ENCODE peak calls at places on chromosome 4, in five cellular contexts. H is foreskin keratinocyte, B is lower leg skin, G is GM20000, S is GM10248. A is an unnamed sample.
A peak's percentile ranks its signal among the peaks of the same experiment; 100 is the strongest.

GRCh38 chr4:42655921-42656735 is 777 bp downstream of the ATP8A1 start:
- DNase-seq in H (no peak), B (peak; percentile 90), G (peak; percentile 64), S (peak; percentile 59), A (peak; percentile 60)

GRCh38 chr4:165131247-165131832 is 18.7 kb upstream of the TMEM192 start:
- DNase-seq in H (peak; percentile 42), B (peak; percentile 94), G (peak; percentile 73), S (peak; percentile 55), A (peak; percentile 73)

GRCh38 chr4:81844717-81845116 is 373.0 kb upstream of the RASGEF1B start:
- DNase-seq in H (peak; percentile 69), B (peak; percentile 94), G (peak; percentile 61), S (peak; percentile 53), A (peak; percentile 48)

GRCh38 chr4:105741548-105741947 is 33.0 kb downstream of the GSTCD start:
- DNase-seq in H (no peak), B (no peak), G (no peak), S (no peak), A (no peak)

GRCh38 chr4:26120098-26120795 is 200.6 kb upstream of the RBPJ start:
- DNase-seq in H (no peak), B (no peak), G (no peak), S (no peak), A (no peak)

GRCh38 chr4:75924309-75924708 is 16.5 kb downstream of the NAAA start:
- DNase-seq in H (no peak), B (no peak), G (no peak), S (no peak), A (no peak)

GRCh38 chr4:107719211-107719926 is 665 bp downstream of the PAPSS1 start:
- DNase-seq in H (peak; percentile 69), B (no peak), G (peak; percentile 26), S (peak; percentile 17), A (peak; percentile 13)

GRCh38 chr4:172858731-172859230 is 309.8 kb upstream of the GALNT7 start:
- DNase-seq in H (no peak), B (no peak), G (no peak), S (no peak), A (no peak)

GRCh38 chr4:120922390-120923200 is at the start of gene PRDM5:
- DNase-seq in H (peak; percentile 39), B (peak; percentile 88), G (peak; percentile 38), S (peak; percentile 28), A (peak; percentile 46)

GRCh38 chr4:6562931-6563901 is 11.8 kb upstream of the MAN2B2 start:
- DNase-seq in H (no peak), B (no peak), G (peak; percentile 49), S (no peak), A (peak; percentile 49)

GRCh38 chr4:108331905-108332632 is 163.3 kb upstream of the LEF1 start:
- DNase-seq in H (no peak), B (no peak), G (no peak), S (no peak), A (no peak)

DNA sequence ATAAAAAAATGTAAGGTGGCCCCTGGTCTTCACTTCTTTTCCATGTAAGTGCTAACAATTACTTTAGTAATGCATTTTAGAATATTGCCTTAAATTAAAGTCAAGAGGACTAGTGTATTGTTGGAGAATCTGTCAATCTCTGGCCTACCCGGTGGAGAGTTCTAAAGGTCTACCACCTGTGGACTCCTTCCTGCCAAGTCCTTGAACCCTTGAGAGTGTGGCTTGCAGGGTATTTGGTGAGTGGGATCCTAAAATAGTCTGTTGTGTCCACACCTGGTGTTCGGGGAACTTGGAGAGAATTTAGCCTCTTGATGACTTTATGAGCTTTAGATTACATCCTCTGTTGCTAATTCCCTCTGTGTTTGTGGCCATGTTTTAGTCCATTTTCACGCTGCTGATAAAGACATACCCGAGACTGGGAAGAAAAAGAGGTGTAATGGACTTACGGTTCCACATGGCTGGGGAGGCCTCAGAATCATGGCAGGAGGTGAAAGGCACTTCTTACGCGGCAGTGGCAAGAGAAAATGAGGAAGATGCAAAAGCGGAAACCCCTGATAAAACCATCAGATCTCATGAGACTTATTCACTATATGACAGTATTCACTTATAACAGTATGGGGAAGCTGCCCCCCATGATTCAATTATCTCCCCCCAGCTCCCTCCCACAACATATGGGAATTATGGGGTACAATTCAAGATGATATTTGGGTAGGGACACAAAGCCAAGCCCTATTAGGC is 23.8 kb downstream of the DDIT4L start:
- DNase-seq in H (no peak), B (no peak), G (no peak), S (no peak), A (no peak)
- TF ChIP-seq CTCF in H (no peak), B (no peak), G (no peak), S (no peak), A (no peak)

GRCh38 chr4:7630559-7631287 is 196.0 kb upstream of the PSAPL1 start:
- DNase-seq in H (peak; percentile 81), B (no peak), G (no peak), S (no peak), A (no peak)
- TF ChIP-seq CTCF in H (no peak), B (no peak), G (no peak), S (no peak), A (no peak)

GRCh38 chr4:13455411-13455810 is 28.7 kb downstream of the RAB28 start:
- DNase-seq in H (no peak), B (no peak), G (no peak), S (no peak), A (no peak)

GRCh38 chr4:13454786-13455185 is 29.4 kb downstream of the RAB28 start:
- DNase-seq in H (no peak), B (no peak), G (no peak), S (no peak), A (no peak)

DNA sequence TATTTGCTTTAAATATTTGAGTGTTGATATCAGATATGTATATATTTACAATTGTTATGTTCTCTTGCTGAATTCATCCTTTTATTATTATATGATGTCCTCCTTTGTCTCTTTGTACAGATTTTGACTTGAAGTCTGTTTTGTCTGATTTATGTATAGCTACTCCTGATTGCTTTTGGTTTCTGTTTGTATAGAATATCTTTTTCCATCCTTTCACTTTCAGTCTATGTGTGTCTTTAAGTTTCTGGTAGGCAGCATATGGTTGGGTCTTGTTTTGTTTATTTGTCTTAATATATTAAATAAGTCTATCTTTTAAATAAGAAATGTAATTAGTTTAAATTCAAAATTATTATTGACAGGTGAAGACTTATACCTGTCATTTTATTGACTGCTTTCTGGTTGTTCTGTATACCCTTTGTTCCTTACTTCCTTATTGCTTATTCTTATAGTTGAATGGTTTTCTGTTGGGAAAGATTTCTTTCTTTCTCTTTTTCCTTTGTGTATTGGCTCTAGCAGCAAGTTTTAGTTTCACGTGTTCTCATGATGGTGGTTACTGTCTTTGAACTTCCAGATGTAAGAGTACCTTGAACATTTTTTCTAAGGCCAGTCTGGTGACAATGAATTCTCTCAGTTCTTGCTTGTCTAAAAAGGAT is 31.1 kb downstream of the RAB28 start:
- DNase-seq in H (no peak), B (no peak), G (no peak), S (no peak), A (no peak)
- TF ChIP-seq CTCF in H (no peak), B (no peak), G (no peak), S (no peak), A (no peak)

DNA sequence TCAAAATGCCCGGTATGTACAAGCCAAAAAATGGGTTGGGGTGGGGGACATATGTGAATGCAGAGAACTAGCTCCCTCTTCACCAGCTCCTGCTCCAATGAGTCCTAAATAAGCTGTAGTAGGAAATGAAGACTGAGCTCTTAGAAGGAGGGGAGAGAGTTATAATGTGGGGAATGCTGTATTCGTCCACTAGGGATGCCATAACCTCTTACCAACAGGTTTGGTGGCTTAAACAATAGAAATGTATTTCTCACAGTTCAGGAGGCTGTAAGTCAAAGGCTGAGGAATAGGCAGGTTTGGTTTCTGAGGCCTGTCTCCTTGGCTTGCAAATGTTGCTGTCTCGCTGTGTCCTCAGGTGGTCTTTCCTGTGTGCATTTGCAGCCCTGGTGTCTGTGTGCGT is 4.4 kb upstream of the INPP4B start:
- DNase-seq in H (no peak), B (no peak), G (no peak), S (no peak), A (no peak)
- TF ChIP-seq CTCF in H (peak; percentile 55), B (no peak), G (no peak), S (no peak), A (no peak)